ENCODE peak calls at places on chromosomes 6 and 20, in four cellular contexts. N is H1, V is HepG2, B is GM12878. W is an unnamed sample.

GRCh38 chr6:170132011-170132521 is 158.8 kb downstream of the DLL1 start:
- DNase-seq in N (no peak), V (no peak), B (no peak), W (no peak)

GRCh38 chr6:151027295-151027747 is 161.8 kb downstream of the MTHFD1L start:
- DNase-seq in N (no peak), V (no peak), B (no peak), W (no peak)

GRCh38 chr6:19753822-19754221 is 83.3 kb upstream of the ID4 start:
- DNase-seq in N (no peak), V (no peak), B (no peak), W (no peak)

GRCh38 chr6:16947461-16948159 is 154.2 kb upstream of the STMND1 start:
- DNase-seq in N (peak; percentile 13), V (peak; percentile 17), B (no peak), W (no peak)

GRCh38 chr20:43534016-43534415 is 24.8 kb upstream of the SGK2 start:
- DNase-seq in N (no peak), V (no peak), B (no peak), W (no peak)

GRCh38 chr20:47791084-47791599 is 5.9 kb upstream of the SULF2 start:
- DNase-seq in N (no peak), V (no peak), B (no peak), W (no peak)

GRCh38 chr6:148593130-148593812 is 153.6 kb upstream of the UST start:
- DNase-seq in N (no peak), V (no peak), B (no peak), W (no peak)

GRCh38 chr6:153668758-153669157 is 370.3 kb upstream of the OPRM1 start:
- DNase-seq in N (no peak), V (no peak), B (no peak), W (no peak)

GRCh38 chr6:57173056-57173885 is 1.1 kb downstream of the BAG2 start:
- DNase-seq in N (no peak), V (peak; percentile 34), B (no peak), W (no peak)

GRCh38 chr6:105834548-105834947 is 251.6 kb upstream of the PRDM1 start:
- DNase-seq in N (no peak), V (no peak), B (no peak), W (no peak)

GRCh38 chr20:24863356-24863755 is 85.7 kb upstream of the CST7 start:
- DNase-seq in N (no peak), V (no peak), B (no peak), W (no peak)

GRCh38 chr6:98845201-98846020 is 11.0 kb downstream of the POU3F2 start:
- DNase-seq in N (no peak), V (peak; percentile 40), B (peak; percentile 11), W (peak; percentile 72)

GRCh38 chr6:155974359-155974758 is 518.7 kb upstream of the NOX3 start:
- DNase-seq in N (no peak), V (no peak), B (no peak), W (no peak)

GRCh38 chr20:47493175-47493953 is 8.3 kb upstream of the NCOA3 start:
- DNase-seq in N (no peak), V (peak; percentile 93), B (no peak), W (peak; percentile 58)

GRCh38 chr20:4829494-4830211 is 107.9 kb downstream of the PRND start:
- DNase-seq in N (no peak), V (no peak), B (no peak), W (no peak)

GRCh38 chr6:1336246-1336843 is 24.4 kb downstream of the FOXQ1 start:
- DNase-seq in N (no peak), V (peak; percentile 90), B (no peak), W (no peak)

GRCh38 chr6:168968228-168968627 is 285.4 kb downstream of the THBS2 start:
- DNase-seq in N (no peak), V (peak; percentile 44), B (no peak), W (no peak)

GRCh38 chr6:170038251-170038650 is 252.6 kb downstream of the DLL1 start:
- DNase-seq in N (no peak), V (no peak), B (no peak), W (no peak)

GRCh38 chr6:48472121-48472520 is 361.1 kb upstream of the PTCHD4 start:
- DNase-seq in N (no peak), V (no peak), B (no peak), W (no peak)

GRCh38 chr6:53611342-53611741 is 54.2 kb downstream of the KLHL31 start:
- DNase-seq in N (no peak), V (no peak), B (no peak), W (no peak)

GRCh38 chr20:10910535-10911239 is 236.9 kb upstream of the JAG1 start:
- DNase-seq in N (no peak), V (no peak), B (no peak), W (no peak)

GRCh38 chr20:14712302-14712739 is 374.9 kb upstream of the FLRT3 start:
- DNase-seq in N (no peak), V (no peak), B (no peak), W (no peak)

GRCh38 chr6:158328446-158328845 is 16.2 kb downstream of the TULP4 start:
- DNase-seq in N (no peak), V (no peak), B (no peak), W (no peak)

GRCh38 chr6:105226598-105227291 is 46.9 kb upstream of the POPDC3 start:
- DNase-seq in N (no peak), V (no peak), B (no peak), W (no peak)

GRCh38 chr6:37787216-37787615 is 32.3 kb upstream of the ZFAND3 start:
- DNase-seq in N (no peak), V (no peak), B (no peak), W (no peak)

GRCh38 chr6:16688984-16689636 is 72.2 kb downstream of the ATXN1 start:
- DNase-seq in N (no peak), V (no peak), B (no peak), W (no peak)

GRCh38 chr6:129628101-129628815 is 81.7 kb downstream of the ARHGAP18 start:
- DNase-seq in N (no peak), V (no peak), B (no peak), W (no peak)

GRCh38 chr6:139872635-139873034 is 498.2 kb upstream of the CITED2 start:
- DNase-seq in N (no peak), V (no peak), B (no peak), W (no peak)

GRCh38 chr6:79630883-79631799 is at the start of gene SH3BGRL2:
- DNase-seq in N (peak; percentile 33), V (peak; percentile 89), B (no peak), W (peak; percentile 67)

GRCh38 chr20:4717816-4718215 is 3.9 kb upstream of the PRND start:
- DNase-seq in N (no peak), V (no peak), B (no peak), W (no peak)

GRCh38 chr6:16711551-16712249 is 49.6 kb downstream of the ATXN1 start:
- DNase-seq in N (no peak), V (peak; percentile 59), B (no peak), W (no peak)

GRCh38 chr6:105170066-105170465 is 9.7 kb downstream of the POPDC3 start:
- DNase-seq in N (no peak), V (no peak), B (no peak), W (no peak)

GRCh38 chr6:56752009-56752408 is 109.3 kb upstream of the DST start:
- DNase-seq in N (no peak), V (no peak), B (no peak), W (no peak)

GRCh38 chr6:147625946-147626345 is 117.5 kb downstream of the SAMD5 start:
- DNase-seq in N (no peak), V (no peak), B (no peak), W (no peak)

GRCh38 chr6:167416676-167417430 is 92.0 kb downstream of the TTLL2 start:
- DNase-seq in N (no peak), V (no peak), B (no peak), W (no peak)

GRCh38 chr6:117496383-117496990 is 14.0 kb downstream of the DCBLD1 start:
- DNase-seq in N (no peak), V (no peak), B (no peak), W (no peak)

GRCh38 chr6:32790306-32790705 is 26.5 kb downstream of the HLA-DOB start:
- DNase-seq in N (no peak), V (peak; percentile 59), B (no peak), W (no peak)

DNA sequence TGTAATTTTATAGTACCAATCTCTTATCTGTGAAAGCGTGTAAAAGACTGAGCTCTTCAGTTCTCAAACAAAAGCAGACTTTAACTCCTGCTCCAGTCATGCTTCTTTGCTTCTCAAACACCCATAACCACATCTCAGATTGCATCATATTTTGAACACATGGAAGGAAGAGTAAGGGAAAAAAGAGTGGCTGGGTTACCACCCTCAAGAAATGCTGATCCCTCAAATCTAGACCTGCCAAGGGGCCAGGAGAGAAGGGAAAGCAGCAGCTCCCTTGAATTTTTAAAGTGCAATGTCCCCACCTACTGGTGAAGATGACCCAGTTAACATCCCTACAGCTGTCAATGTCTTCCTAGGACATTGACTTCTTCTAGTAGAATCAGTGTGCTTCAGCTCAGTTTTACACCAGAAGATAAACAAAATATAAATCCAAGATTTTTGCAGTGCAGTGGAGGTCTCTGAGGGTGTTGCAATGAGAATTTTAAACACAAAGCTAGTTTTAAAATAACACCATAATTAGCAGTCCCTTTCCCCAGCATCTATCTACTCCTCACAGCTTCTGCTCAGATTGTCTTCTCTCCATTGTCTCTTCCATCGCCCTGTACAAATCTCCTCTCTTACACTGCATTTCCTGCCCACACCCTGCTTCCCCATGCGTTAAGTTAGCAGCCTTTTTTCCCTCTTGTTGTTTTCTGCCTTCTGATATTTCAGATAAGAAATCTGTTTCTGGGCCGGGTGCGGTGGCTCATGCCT is 22.6 kb upstream of the HLA-DQB2 start:
- DNase-seq in N (no peak), V (peak; percentile 44), B (peak; percentile 27), W (peak; percentile 31)
- TF ChIP-seq HDAC6 in N (no peak), V (no peak), B (no peak), W (no peak)

DNA sequence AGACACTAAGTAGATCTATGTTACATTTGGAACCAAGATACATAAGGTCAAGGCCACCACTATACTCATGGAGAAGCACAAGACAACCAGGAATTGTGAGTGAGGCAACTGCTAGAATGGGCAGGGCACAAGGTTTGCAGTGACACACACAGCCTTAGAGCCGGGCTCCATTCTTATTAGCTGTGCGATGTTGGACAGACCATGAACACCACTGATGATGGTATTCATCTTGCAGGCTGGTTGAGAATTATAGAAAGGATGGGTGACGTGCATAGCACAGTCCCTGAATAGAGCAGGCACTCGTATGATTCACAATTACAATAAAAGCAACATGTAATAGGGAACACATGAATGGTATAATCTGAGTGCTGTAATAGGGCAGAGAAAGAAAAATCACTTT is 172.4 kb downstream of the GJA10 start:
- DNase-seq in N (no peak), V (no peak), B (no peak), W (no peak)
- TF ChIP-seq SIN3A in N (no peak), V (no peak), B (no peak), W (no peak)

GRCh38 chr6:2971420-2972218 is at the start of gene SERPINB6:
- DNase-seq in N (no peak), V (peak; percentile 38), B (no peak), W (peak; percentile 90)
- TF ChIP-seq TAF1 in N (peak; percentile 20), V (peak; percentile 63), B (no peak), W (no peak)

DNA sequence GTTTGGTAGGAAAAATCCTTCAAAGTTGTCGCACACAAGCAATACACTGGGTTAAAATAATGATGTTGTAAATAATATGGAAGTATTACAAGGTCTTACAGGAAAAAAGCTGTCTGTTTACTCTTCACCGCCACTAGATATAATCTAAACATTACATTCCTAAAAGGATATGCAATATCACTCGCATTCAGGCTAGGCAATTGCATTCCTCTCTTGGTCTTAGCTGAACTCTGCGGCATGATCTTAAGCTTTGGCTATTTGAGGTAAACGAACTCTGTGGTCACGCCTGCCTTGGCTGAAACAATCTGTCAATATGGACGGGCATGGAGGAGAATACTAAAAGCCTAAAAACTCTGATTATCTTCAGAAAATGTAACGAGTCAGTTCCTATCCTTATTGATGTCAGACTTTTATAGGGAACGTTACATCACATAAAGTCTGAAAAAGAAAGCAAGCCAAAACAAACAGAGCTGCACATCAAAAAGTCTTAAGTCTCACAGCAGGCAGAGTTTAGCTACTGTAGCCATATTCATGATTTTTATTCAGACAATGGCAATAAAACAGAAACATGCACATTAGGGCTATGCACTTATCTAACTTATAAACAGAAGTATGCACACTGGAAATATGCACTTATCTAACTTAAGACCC is 30.8 kb upstream of the FILIP1 start:
- DNase-seq in N (no peak), V (peak; percentile 95), B (no peak), W (no peak)
- TF ChIP-seq HDAC6 in N (no peak), V (no peak), B (no peak), W (no peak)

W was measured in K562.